ENCODE peak calls at places on chromosome 22, in ten cellular contexts. K, U, I, N, V, Q, O, W, P and E are unnamed samples.

GRCh38 chr22:28821452-28821851 is 21.1 kb upstream of the XBP1 start:
- DNase-seq in V (no peak), O (no peak), N (no peak), P (no peak), U (no peak), Q (no peak), I (no peak), K (no peak), W (no peak), E (no peak)

GRCh38 chr22:49620666-49621065 is 207.0 kb downstream of the BRD1 start:
- DNase-seq in P (no peak), W (no peak), I (no peak), V (no peak), K (no peak), N (no peak), O (no peak), Q (no peak), U (no peak), E (no peak)

GRCh38 chr22:48752451-48753380 is 1075.0 kb downstream of the BRD1 start:
- DNase-seq in K (no peak), W (peak; percentile 62), Q (peak; percentile 20), P (no peak), O (no peak), V (no peak), I (no peak), N (no peak), U (no peak), E (no peak)

GRCh38 chr22:16949561-16949960 is 58.5 kb downstream of the GAB4 start:
- DNase-seq in W (no peak), Q (no peak), I (no peak), N (no peak), V (no peak), K (no peak), P (no peak), O (peak; percentile 29), U (no peak), E (peak; percentile 7)

GRCh38 chr22:30397656-30398635 is 1.1 kb downstream of the SEC14L2 start:
- DNase-seq in I (no peak), V (no peak), U (no peak), P (peak; percentile 43), N (no peak), W (no peak), Q (no peak), O (no peak), K (peak; percentile 20), E (no peak)

GRCh38 chr22:37095113-37095512 is 14.4 kb downstream of the TMPRSS6 start:
- DNase-seq in W (no peak), Q (no peak), K (no peak), V (no peak), I (no peak), N (no peak), O (no peak), P (no peak), U (no peak), E (no peak)

GRCh38 chr22:49765951-49766350 is 61.7 kb downstream of the BRD1 start:
- DNase-seq in U (no peak), N (no peak), Q (peak; percentile 17), V (no peak), P (peak; percentile 26), K (no peak), O (no peak), I (peak; percentile 4), W (peak; percentile 78), E (no peak)

GRCh38 chr22:36465232-36466021 is 16.0 kb downstream of the TXN2 start:
- DNase-seq in Q (peak; percentile 89), V (no peak), P (no peak), W (peak; percentile 82), K (peak; percentile 91), U (no peak), I (peak; percentile 80), N (no peak), O (peak; percentile 86), E (peak; percentile 89)

GRCh38 chr22:17772963-17773605 is 1.2 kb downstream of the BID start:
- DNase-seq in U (no peak), K (no peak), N (no peak), P (no peak), I (no peak), Q (no peak), V (peak; percentile 77), W (no peak), O (no peak), E (no peak)

GRCh38 chr22:48270731-48271130 is 1508.3 kb downstream of the TBC1D22A start:
- DNase-seq in I (no peak), V (no peak), Q (no peak), K (no peak), N (no peak), W (no peak), U (no peak), O (no peak), P (no peak), E (no peak)

GRCh38 chr22:26671317-26672059 is 14.1 kb downstream of the MIAT start:
- DNase-seq in Q (peak; percentile 37), N (peak; percentile 75), I (peak; percentile 60), W (peak; percentile 79), U (no peak), P (no peak), V (no peak), O (no peak), K (no peak), E (peak; percentile 23)
- H3K27ac ChIP-seq in Q (peak overlapping the region; percentile 96), N (peak overlapping the region; percentile 96), I (peak overlapping the region; percentile 97), W (peak overlapping the region; percentile 95), U (peak overlapping the region; percentile 97), P (peak overlapping the region; percentile 99), V (peak overlapping the region; percentile 98), O (peak overlapping the region; percentile 82), K (no peak overlapping the region), E (no peak overlapping the region)

DNA sequence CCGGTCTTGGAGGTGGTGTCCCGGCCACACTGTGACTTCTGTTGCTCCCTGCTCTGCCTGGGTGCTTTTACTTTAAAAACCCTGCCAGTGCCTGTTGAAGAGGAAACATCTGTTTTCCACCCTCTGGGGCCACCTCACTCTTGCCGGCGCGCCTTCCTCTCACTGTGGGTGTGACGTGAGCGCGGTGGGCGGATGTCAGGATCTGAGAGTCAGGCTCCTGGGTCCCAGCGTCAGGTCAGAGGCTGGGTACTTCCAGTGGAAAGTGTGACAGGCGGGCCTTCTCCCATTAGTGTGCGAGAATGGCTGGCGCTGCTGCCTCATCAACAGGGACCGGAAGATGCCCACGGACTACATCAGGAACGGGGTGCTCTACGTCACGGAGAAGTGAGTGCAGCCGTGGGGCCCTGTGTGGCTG is 54.2 kb downstream of the GRAMD4 start:
- DNase-seq in W (peak; percentile 71), N (peak; percentile 85), V (no peak), K (peak; percentile 36), Q (peak; percentile 60), I (peak; percentile 61), P (no peak), U (no peak), O (no peak), E (no peak)
- TF ChIP-seq POLR2AphosphoS5 in W (no peak), N (no peak), V (no peak), K (no peak), Q (no peak), I (no peak), P (no peak), U (no peak), O (no peak), E (no peak)

DNA sequence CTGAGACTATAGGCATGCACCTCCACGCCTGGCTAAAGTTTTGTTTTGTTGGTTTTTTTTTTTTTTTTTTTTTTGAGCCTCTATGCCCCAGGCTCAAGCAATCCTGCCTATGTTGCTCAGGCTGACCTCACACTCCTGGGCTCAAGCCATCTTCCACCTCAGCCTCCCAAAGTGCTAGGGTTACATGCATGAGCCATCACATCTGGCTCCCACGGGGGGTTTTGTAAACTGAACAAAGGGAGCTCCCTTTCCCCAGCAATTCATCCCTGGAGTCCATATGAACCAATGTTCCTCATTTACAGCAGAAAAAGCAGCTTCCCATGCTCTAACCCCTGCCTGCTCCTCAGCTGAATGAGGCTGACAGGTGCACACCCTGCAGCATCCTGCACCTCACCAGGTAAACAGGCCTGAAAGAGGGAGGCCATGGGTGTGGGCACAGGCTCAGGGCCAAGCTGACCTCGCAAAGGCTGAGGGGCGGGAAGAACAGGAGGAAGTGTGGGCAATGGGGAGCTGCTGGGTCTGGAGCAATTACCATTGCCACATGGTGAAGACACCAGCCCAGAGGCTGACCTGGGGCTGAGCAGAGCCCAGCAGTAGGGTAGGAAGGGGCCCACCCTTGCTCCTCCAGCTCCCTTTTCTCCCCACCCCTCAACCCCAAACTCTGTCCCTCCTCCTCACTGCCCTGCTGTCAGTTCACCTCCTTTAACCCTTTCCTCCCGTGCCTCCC is 58.2 kb downstream of the RBX1 start:
- DNase-seq in U (no peak), V (no peak), I (no peak), P (no peak), K (no peak), Q (no peak), O (no peak), W (no peak), N (no peak), E (no peak)
- H3K27ac ChIP-seq in U (no peak overlapping the region), V (no peak overlapping the region), I (no peak overlapping the region), P (no peak overlapping the region), K (no peak overlapping the region), Q (no peak overlapping the region), O (no peak overlapping the region), W (no peak overlapping the region), N (no peak overlapping the region), E (no peak overlapping the region)

GRCh38 chr22:20126284-20127029 is 5.1 kb upstream of the ZDHHC8 start:
- DNase-seq in P (no peak), U (no peak), K (no peak), V (no peak), N (no peak), Q (no peak), O (no peak), I (no peak), W (peak; percentile 70), E (no peak)
- TF ChIP-seq POLR2AphosphoS5 in P (no peak), U (no peak), K (no peak), V (peak; percentile 25), N (no peak), Q (no peak), O (no peak), I (no peak), W (no peak), E (no peak)

GRCh38 chr22:20550057-20550817 is 42.8 kb downstream of the MED15 start:
- DNase-seq in N (peak; percentile 48), P (no peak), Q (no peak), I (no peak), O (no peak), W (no peak), U (no peak), V (no peak), K (no peak), E (no peak)
- H3K27ac ChIP-seq in N (peak overlapping the region; percentile 87), P (peak overlapping the region; percentile 64), Q (peak overlapping the region; percentile 88), I (peak overlapping the region; percentile 85), O (no peak overlapping the region), W (peak overlapping the region; percentile 85), U (no peak overlapping the region), V (no peak overlapping the region), K (peak overlapping the region; percentile 80), E (peak overlapping the region; percentile 68)